ENCODE peak calls at places on chromosomes 4 and X, in seven cellular contexts. B is brain microvascular endothelial cell; T is foreskin fibroblast; J is mammary epithelial cell; Z is effector memory CD4-positive, alpha-beta T cell; E is kidney epithelial cell; X is AG10803. S is an unnamed sample.

GRCh38 chrX:34381241-34381640 is 249.1 kb upstream of the FAM47A start:
- DNase-seq in B (peak; percentile 47), T (no peak), J (no peak), Z (no peak), E (no peak), X (no peak), S (no peak)

GRCh38 chrX:40158036-40158706 is 60.4 kb upstream of the BCOR start:
- DNase-seq in B (no peak), T (no peak), J (no peak), Z (no peak), E (no peak), X (no peak), S (no peak)

GRCh38 chr4:40185830-40186664 is 10.8 kb upstream of the RHOH start:
- DNase-seq in B (no peak), T (peak; percentile 43), J (no peak), Z (no peak), E (no peak), X (peak; percentile 67), S (no peak)

GRCh38 chrX:10549280-10549679 is 71.1 kb downstream of the MID1 start:
- DNase-seq in B (peak; percentile 40), T (peak; percentile 28), J (peak; percentile 25), Z (no peak), E (no peak), X (no peak), S (no peak)

GRCh38 chrX:131745942-131746489 is 202.1 kb downstream of the OR13H1 start:
- DNase-seq in B (no peak), T (no peak), J (no peak), Z (no peak), E (no peak), X (no peak), S (no peak)

GRCh38 chr4:138390286-138390685 is 148.1 kb upstream of the SLC7A11 start:
- DNase-seq in B (peak; percentile 46), T (no peak), J (peak; percentile 38), Z (no peak), E (no peak), X (no peak), S (no peak)

GRCh38 chrX:75596178-75596577 is 73.3 kb upstream of the ZDHHC15 start:
- DNase-seq in B (no peak), T (no peak), J (no peak), Z (no peak), E (no peak), X (peak; percentile 4), S (no peak)

GRCh38 chr4:87030606-87031441 is 96.0 kb downstream of the AFF1 start:
- DNase-seq in B (no peak), T (no peak), J (no peak), Z (no peak), E (no peak), X (no peak), S (no peak)

GRCh38 chr4:6307891-6308290 is 38.2 kb downstream of the WFS1 start:
- DNase-seq in B (no peak), T (no peak), J (no peak), Z (no peak), E (no peak), X (no peak), S (no peak)

GRCh38 chr4:112082954-112083586 is 62.2 kb upstream of the FAM241A start:
- DNase-seq in B (peak; percentile 53), T (peak; percentile 80), J (peak; percentile 94), Z (no peak), E (peak; percentile 71), X (peak; percentile 72), S (no peak)

GRCh38 chr4:186536285-186536684 is 19.1 kb downstream of the MTNR1A start:
- DNase-seq in B (no peak), T (no peak), J (no peak), Z (no peak), E (no peak), X (no peak), S (no peak)

GRCh38 chrX:16807976-16808542 is 21.8 kb downstream of the TXLNG start:
- DNase-seq in B (peak; percentile 15), T (peak; percentile 46), J (peak; percentile 46), Z (no peak), E (no peak), X (peak; percentile 51), S (no peak)

GRCh38 chr4:16659120-16659519 is 239.3 kb downstream of the LDB2 start:
- DNase-seq in B (no peak), T (no peak), J (no peak), Z (no peak), E (peak; percentile 1), X (peak; percentile 78), S (no peak)

GRCh38 chr4:103449285-103449684 is 251.1 kb upstream of the CENPE start:
- DNase-seq in B (no peak), T (no peak), J (no peak), Z (no peak), E (no peak), X (no peak), S (no peak)

GRCh38 chr4:117481742-117482141 is 396.4 kb upstream of the TRAM1L1 start:
- DNase-seq in B (peak; percentile 9), T (no peak), J (peak; percentile 74), Z (no peak), E (no peak), X (no peak), S (no peak)

GRCh38 chr4:88159137-88159725 is 792 bp upstream of the ABCG2 start:
- DNase-seq in B (no peak), T (no peak), J (no peak), Z (no peak), E (no peak), X (no peak), S (no peak)

GRCh38 chr4:18209448-18209847 is 187.9 kb upstream of the LCORL start:
- DNase-seq in B (no peak), T (no peak), J (no peak), Z (no peak), E (no peak), X (no peak), S (no peak)

GRCh38 chr4:138904793-138905192 is 110.8 kb upstream of the NOCT start:
- DNase-seq in B (no peak), T (no peak), J (no peak), Z (no peak), E (no peak), X (no peak), S (no peak)

GRCh38 chrX:68953331-68953730 is 124.5 kb downstream of the EFNB1 start:
- DNase-seq in B (no peak), T (no peak), J (no peak), Z (no peak), E (no peak), X (peak; percentile 7), S (no peak)

GRCh38 chrX:56382278-56382677 is 150.1 kb downstream of the KLF8 start:
- DNase-seq in B (no peak), T (no peak), J (no peak), Z (no peak), E (no peak), X (no peak), S (no peak)

GRCh38 chrX:56385960-56386359 is 153.8 kb downstream of the KLF8 start:
- DNase-seq in B (no peak), T (no peak), J (no peak), Z (no peak), E (no peak), X (no peak), S (no peak)

GRCh38 chrX:56385336-56385735 is 153.2 kb downstream of the KLF8 start:
- DNase-seq in B (no peak), T (no peak), J (no peak), Z (no peak), E (no peak), X (no peak), S (no peak)
- H3K4me3 ChIP-seq in B (no peak overlapping the region), T (no peak overlapping the region), J (no peak overlapping the region), Z (peak overlapping the region; percentile 44), E (no peak overlapping the region), X (no peak overlapping the region), S (no peak overlapping the region)

GRCh38 chr4:148203056-148203898 is 238.9 kb downstream of the NR3C2 start:
- DNase-seq in B (no peak), T (no peak), J (no peak), Z (no peak), E (peak; percentile 51), X (no peak), S (no peak)
- H3K4me3 ChIP-seq in B (no peak overlapping the region), T (no peak overlapping the region), J (no peak overlapping the region), Z (no peak overlapping the region), E (no peak overlapping the region), X (no peak overlapping the region), S (no peak overlapping the region)

GRCh38 chrX:104270212-104270611 is 15.5 kb upstream of the ESX1 start:
- DNase-seq in B (no peak), T (no peak), J (no peak), Z (no peak), E (no peak), X (no peak), S (no peak)

GRCh38 chrX:104270916-104271512 is 16.3 kb upstream of the ESX1 start:
- DNase-seq in B (peak; percentile 17), T (no peak), J (peak; percentile 53), Z (no peak), E (no peak), X (peak; percentile 12), S (no peak)
- H3K4me3 ChIP-seq in B (peak overlapping the region; percentile 33), T (peak overlapping the region; percentile 54), J (peak overlapping the region; percentile 18), Z (peak overlapping the region; percentile 25), E (no peak overlapping the region), X (peak overlapping the region; percentile 50), S (no peak overlapping the region)

GRCh38 chr4:132297346-132297745 is 851.7 kb upstream of the PCDH10 start:
- DNase-seq in B (no peak), T (no peak), J (no peak), Z (no peak), E (no peak), X (no peak), S (no peak)
- H3K4me3 ChIP-seq in B (no peak overlapping the region), T (no peak overlapping the region), J (no peak overlapping the region), Z (no peak overlapping the region), E (no peak overlapping the region), X (no peak overlapping the region), S (no peak overlapping the region)

S was measured in HL-60.